ENCODE peak calls at places on chromosomes 11 and 22, in five cellular contexts. One of them, this sample, is unnamed.

GRCh38 chr11:110582728-110583432 is 129.4 kb downstream of the ARHGAP20 start:
- DNase-seq in mesenchymal stem cell: no peak
- DNase-seq in H1: no peak
- DNase-seq in H9: no peak
- DNase-seq in neuronal stem cell: no peak
- DNase-seq in this sample: no peak

GRCh38 chr11:72395993-72396392 is 38.3 kb downstream of the CLPB start:
- DNase-seq in neuronal stem cell: no peak
- DNase-seq in H1: peak; percentile 45
- DNase-seq in H9: no peak
- DNase-seq in mesenchymal stem cell: no peak
- DNase-seq in this sample: no peak

GRCh38 chr22:49370841-49371301 is 456.8 kb downstream of the BRD1 start:
- DNase-seq in H1: peak; percentile 29
- DNase-seq in H9: peak; percentile 18
- DNase-seq in mesenchymal stem cell: no peak
- DNase-seq in neuronal stem cell: no peak
- DNase-seq in this sample: no peak

GRCh38 chr11:83666149-83666548 is 380.0 kb upstream of the CCDC90B start:
- DNase-seq in mesenchymal stem cell: no peak
- DNase-seq in H1: no peak
- DNase-seq in neuronal stem cell: no peak
- DNase-seq in H9: no peak
- DNase-seq in this sample: no peak

GRCh38 chr11:104433751-104434150 is 269.8 kb upstream of the PDGFD start:
- DNase-seq in H1: no peak
- DNase-seq in H9: no peak
- DNase-seq in mesenchymal stem cell: no peak
- DNase-seq in neuronal stem cell: no peak
- DNase-seq in this sample: peak; percentile 41

GRCh38 chr11:65431452-65432132 is 9.0 kb downstream of the NEAT1 start:
- DNase-seq in H9: no peak
- DNase-seq in neuronal stem cell: no peak
- DNase-seq in mesenchymal stem cell: peak; percentile 81
- DNase-seq in H1: no peak
- DNase-seq in this sample: no peak

GRCh38 chr22:48438791-48439559 is 1388.7 kb downstream of the BRD1 start:
- DNase-seq in mesenchymal stem cell: no peak
- DNase-seq in neuronal stem cell: no peak
- DNase-seq in H1: no peak
- DNase-seq in H9: no peak
- DNase-seq in this sample: no peak

GRCh38 chr11:33997473-33998347 is 53.8 kb upstream of the CAPRIN1 start:
- DNase-seq in mesenchymal stem cell: peak; percentile 16
- DNase-seq in H9: no peak
- DNase-seq in neuronal stem cell: no peak
- DNase-seq in H1: no peak
- DNase-seq in this sample: peak; percentile 71

GRCh38 chr11:1295591-1295990 is 13.8 kb downstream of the TOLLIP start:
- DNase-seq in H1: no peak
- DNase-seq in neuronal stem cell: no peak
- DNase-seq in H9: no peak
- DNase-seq in mesenchymal stem cell: no peak
- DNase-seq in this sample: no peak

GRCh38 chr22:46674367-46674781 is 54.2 kb downstream of the GRAMD4 start:
- DNase-seq in H1: no peak
- DNase-seq in mesenchymal stem cell: no peak
- DNase-seq in H9: no peak
- DNase-seq in neuronal stem cell: no peak
- DNase-seq in this sample: peak; percentile 10

GRCh38 chr22:30310881-30311771 is 15.6 kb downstream of the TBC1D10A start:
- DNase-seq in H9: no peak
- DNase-seq in neuronal stem cell: no peak
- DNase-seq in mesenchymal stem cell: peak; percentile 58
- DNase-seq in H1: no peak
- DNase-seq in this sample: no peak

GRCh38 chr11:93160808-93161207 is 37.0 kb downstream of the SLC36A4 start:
- DNase-seq in H1: no peak
- DNase-seq in neuronal stem cell: no peak
- DNase-seq in mesenchymal stem cell: no peak
- DNase-seq in H9: no peak
- DNase-seq in this sample: no peak

GRCh38 chr11:121469910-121470309 is 17.1 kb upstream of the SORL1-AS1 start:
- DNase-seq in H9: no peak
- DNase-seq in neuronal stem cell: no peak
- DNase-seq in H1: no peak
- DNase-seq in mesenchymal stem cell: no peak
- DNase-seq in this sample: no peak

GRCh38 chr11:36251716-36252307 is 37.4 kb downstream of the COMMD9 start:
- DNase-seq in mesenchymal stem cell: no peak
- DNase-seq in H1: no peak
- DNase-seq in H9: no peak
- DNase-seq in neuronal stem cell: no peak
- DNase-seq in this sample: no peak

GRCh38 chr11:64844330-64845124 is at the start of gene CDC42BPG:
- DNase-seq in H1: peak; percentile 90
- DNase-seq in mesenchymal stem cell: peak; percentile 71
- DNase-seq in H9: peak; percentile 91
- DNase-seq in neuronal stem cell: no peak
- DNase-seq in this sample: peak; percentile 90

GRCh38 chr11:44788536-44789227 is 61.9 kb downstream of the TSPAN18 start:
- DNase-seq in neuronal stem cell: no peak
- DNase-seq in H1: no peak
- DNase-seq in mesenchymal stem cell: peak; percentile 47
- DNase-seq in H9: no peak
- DNase-seq in this sample: no peak

GRCh38 chr11:35046606-35047005 is 92.4 kb upstream of the CD44 start:
- DNase-seq in H1: no peak
- DNase-seq in mesenchymal stem cell: no peak
- DNase-seq in H9: no peak
- DNase-seq in neuronal stem cell: no peak
- DNase-seq in this sample: no peak

GRCh38 chr11:60932605-60933346 is 8.5 kb downstream of the TMEM132A start:
- DNase-seq in neuronal stem cell: no peak
- DNase-seq in mesenchymal stem cell: no peak
- DNase-seq in H9: no peak
- DNase-seq in H1: no peak
- DNase-seq in this sample: no peak

GRCh38 chr11:61702701-61703312 is 22.6 kb downstream of the DAGLA start:
- DNase-seq in mesenchymal stem cell: no peak
- DNase-seq in H9: no peak
- DNase-seq in H1: no peak
- DNase-seq in neuronal stem cell: no peak
- DNase-seq in this sample: no peak

GRCh38 chr11:44963948-44964347 is 13.3 kb upstream of the TP53I11 start:
- DNase-seq in H9: no peak
- DNase-seq in mesenchymal stem cell: no peak
- DNase-seq in H1: no peak
- DNase-seq in neuronal stem cell: no peak
- DNase-seq in this sample: no peak

GRCh38 chr22:50441428-50441993 is 33.3 kb downstream of the SBF1 start:
- DNase-seq in H1: no peak
- DNase-seq in neuronal stem cell: no peak
- DNase-seq in mesenchymal stem cell: no peak
- DNase-seq in H9: no peak
- DNase-seq in this sample: no peak

GRCh38 chr22:24801906-24802504 is 4.0 kb upstream of the SGSM1 start:
- DNase-seq in H1: no peak
- DNase-seq in mesenchymal stem cell: no peak
- DNase-seq in H9: no peak
- DNase-seq in neuronal stem cell: no peak
- DNase-seq in this sample: no peak

GRCh38 chr11:121656333-121657090 is 203.7 kb upstream of the SORL1-AS1 start:
- DNase-seq in mesenchymal stem cell: no peak
- DNase-seq in neuronal stem cell: no peak
- DNase-seq in H1: peak; percentile 47
- DNase-seq in H9: no peak
- DNase-seq in this sample: no peak

GRCh38 chr22:34111210-34111824 is 191.0 kb upstream of the LARGE1 start:
- DNase-seq in mesenchymal stem cell: peak; percentile 7
- DNase-seq in H1: peak; percentile 59
- DNase-seq in neuronal stem cell: peak; percentile 20
- DNase-seq in H9: peak; percentile 64
- DNase-seq in this sample: peak; percentile 46

DNA sequence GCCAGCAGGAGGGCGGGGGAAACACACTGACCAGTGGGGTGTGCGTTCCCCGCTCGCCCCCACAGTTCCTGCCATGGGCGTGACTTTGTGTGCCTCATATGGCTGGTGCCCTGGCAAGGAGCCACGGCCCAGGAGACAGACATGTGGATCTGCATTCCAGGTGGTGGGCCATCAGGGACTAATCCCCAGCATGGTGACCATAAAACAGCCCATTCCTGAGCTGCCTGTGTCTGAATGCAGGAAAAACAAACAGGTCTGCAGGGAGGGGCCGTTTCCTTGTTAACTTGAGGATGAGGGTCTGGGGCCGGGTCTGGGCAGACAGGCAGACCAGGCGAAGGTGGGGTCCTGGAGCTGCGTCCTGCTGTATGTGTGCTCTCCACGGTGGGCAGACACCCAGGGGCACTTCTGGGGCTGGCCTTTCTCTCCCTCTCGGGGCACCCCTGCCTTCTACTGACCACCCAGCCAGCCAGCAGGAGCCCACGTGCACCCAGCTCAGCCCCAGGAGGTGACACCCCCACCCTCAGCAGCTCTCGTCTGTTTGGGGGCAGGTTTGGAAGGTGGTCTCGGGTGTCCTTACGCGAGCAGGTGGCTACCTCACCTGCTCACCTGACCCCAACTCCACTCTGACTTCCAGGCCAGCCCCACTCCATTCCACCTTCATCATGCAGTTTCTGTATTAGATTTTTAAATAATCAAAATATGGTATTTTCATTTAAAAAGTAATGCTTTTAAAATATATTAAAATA is 120.3 kb downstream of the KCNQ1OT1 start:
- DNase-seq in H9: peak; percentile 27
- DNase-seq in neuronal stem cell: no peak
- DNase-seq in mesenchymal stem cell: no peak
- DNase-seq in H1: no peak
- DNase-seq in this sample: no peak
- H2BK12ac ChIP-seq in H9: no peak overlapping the region
- H2BK12ac ChIP-seq in neuronal stem cell: no peak overlapping the region
- H2BK12ac ChIP-seq in mesenchymal stem cell: no peak overlapping the region
- H2BK12ac ChIP-seq in H1: no peak overlapping the region
- H2BK12ac ChIP-seq in this sample: no peak overlapping the region

DNA sequence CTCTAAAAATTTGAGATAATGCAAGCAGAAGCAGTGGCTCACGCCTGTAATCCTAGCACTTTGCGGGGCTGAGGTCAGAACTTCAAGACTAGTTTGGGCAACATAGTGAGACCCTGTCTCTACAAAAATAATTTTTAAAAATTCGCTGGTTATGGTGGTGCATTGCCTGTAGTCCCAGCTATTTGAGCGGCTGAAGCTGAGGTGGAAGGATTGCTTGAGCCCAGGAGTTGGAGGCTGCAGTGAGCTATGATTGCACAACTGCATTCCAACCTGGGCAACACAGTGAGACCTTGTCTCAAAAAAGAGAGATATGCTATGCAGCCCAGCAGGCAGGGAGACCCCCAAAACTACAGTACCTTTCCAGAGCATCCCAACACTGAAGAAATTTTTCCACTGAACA is 2.3 kb downstream of the CTSC start:
- DNase-seq in H9: no peak
- DNase-seq in H1: no peak
- DNase-seq in mesenchymal stem cell: no peak
- DNase-seq in neuronal stem cell: no peak
- DNase-seq in this sample: peak; percentile 52
- H2BK12ac ChIP-seq in H9: no peak overlapping the region
- H2BK12ac ChIP-seq in H1: no peak overlapping the region
- H2BK12ac ChIP-seq in mesenchymal stem cell: no peak overlapping the region
- H2BK12ac ChIP-seq in neuronal stem cell: no peak overlapping the region
- H2BK12ac ChIP-seq in this sample: no peak overlapping the region

GRCh38 chr22:31937328-31937727 is 7.0 kb upstream of the YWHAH start:
- DNase-seq in neuronal stem cell: no peak
- DNase-seq in H9: no peak
- DNase-seq in mesenchymal stem cell: no peak
- DNase-seq in H1: no peak
- DNase-seq in this sample: no peak

GRCh38 chr22:31932863-31933262 is 11.5 kb upstream of the YWHAH start:
- DNase-seq in mesenchymal stem cell: no peak
- DNase-seq in H1: no peak
- DNase-seq in neuronal stem cell: no peak
- DNase-seq in H9: no peak
- DNase-seq in this sample: no peak

GRCh38 chr22:31935961-31936635 is 8.2 kb upstream of the YWHAH start:
- DNase-seq in neuronal stem cell: no peak
- DNase-seq in H9: no peak
- DNase-seq in H1: no peak
- DNase-seq in mesenchymal stem cell: no peak
- DNase-seq in this sample: peak; percentile 80

GRCh38 chr22:31933406-31933805 is 10.9 kb upstream of the YWHAH start:
- DNase-seq in mesenchymal stem cell: no peak
- DNase-seq in H9: no peak
- DNase-seq in neuronal stem cell: no peak
- DNase-seq in H1: no peak
- DNase-seq in this sample: no peak

GRCh38 chr22:31933816-31934482 is 10.4 kb upstream of the YWHAH start:
- DNase-seq in neuronal stem cell: no peak
- DNase-seq in mesenchymal stem cell: no peak
- DNase-seq in H1: no peak
- DNase-seq in H9: no peak
- DNase-seq in this sample: no peak
- H2BK12ac ChIP-seq in neuronal stem cell: no peak overlapping the region
- H2BK12ac ChIP-seq in mesenchymal stem cell: no peak overlapping the region
- H2BK12ac ChIP-seq in H1: no peak overlapping the region
- H2BK12ac ChIP-seq in H9: no peak overlapping the region
- H2BK12ac ChIP-seq in this sample: no peak overlapping the region

GRCh38 chr11:118003021-118003423 is 16.8 kb downstream of the IL10RA start:
- DNase-seq in neuronal stem cell: no peak
- DNase-seq in H9: no peak
- DNase-seq in H1: no peak
- DNase-seq in mesenchymal stem cell: no peak
- DNase-seq in this sample: no peak

GRCh38 chr11:118002541-118003019 is 16.4 kb downstream of the IL10RA start:
- DNase-seq in neuronal stem cell: peak; percentile 31
- DNase-seq in H1: no peak
- DNase-seq in mesenchymal stem cell: peak; percentile 87
- DNase-seq in H9: no peak
- DNase-seq in this sample: peak; percentile 48

GRCh38 chr11:118004543-118005223 is 18.5 kb downstream of the IL10RA start:
- DNase-seq in H1: peak; percentile 29
- DNase-seq in neuronal stem cell: no peak
- DNase-seq in mesenchymal stem cell: no peak
- DNase-seq in H9: no peak
- DNase-seq in this sample: no peak

GRCh38 chr11:118002010-118002540 is 15.9 kb downstream of the IL10RA start:
- DNase-seq in H1: no peak
- DNase-seq in H9: no peak
- DNase-seq in neuronal stem cell: no peak
- DNase-seq in mesenchymal stem cell: no peak
- DNase-seq in this sample: no peak

DNA sequence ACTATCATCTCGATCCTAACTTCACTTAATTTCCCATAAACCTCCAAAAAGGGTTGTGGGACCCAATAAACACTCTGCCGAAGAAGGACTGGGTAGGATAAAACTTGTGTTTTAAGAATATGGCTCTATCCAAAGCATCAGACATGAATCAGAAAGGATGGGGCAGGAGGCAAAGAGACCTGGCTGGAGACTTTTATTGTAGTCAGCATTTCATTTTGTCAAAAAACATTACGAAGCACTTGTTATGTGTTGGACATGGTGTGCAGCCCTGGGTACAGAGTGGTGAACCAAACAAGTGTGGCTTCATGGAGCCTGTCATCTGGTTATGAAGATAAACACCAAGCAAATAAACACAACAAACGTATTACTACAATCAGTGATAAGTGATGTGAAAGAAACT is 17.3 kb downstream of the IL10RA start:
- DNase-seq in neuronal stem cell: no peak
- DNase-seq in H1: no peak
- DNase-seq in H9: no peak
- DNase-seq in mesenchymal stem cell: no peak
- DNase-seq in this sample: no peak
- H2BK12ac ChIP-seq in neuronal stem cell: no peak overlapping the region
- H2BK12ac ChIP-seq in H1: no peak overlapping the region
- H2BK12ac ChIP-seq in H9: no peak overlapping the region
- H2BK12ac ChIP-seq in mesenchymal stem cell: no peak overlapping the region
- H2BK12ac ChIP-seq in this sample: no peak overlapping the region

This sample was measured in trophoblast cell.